ENCODE peak calls at places on chromosomes 3 and 15, in four cellular contexts. P is pancreas, G is tibial artery, X is left lung. Y is an unnamed sample. For H3K4me1, the result is how much of the 10 kb centered on the place peaks cover.

GRCh38 chr15:57306305-57306943 is 69.9 kb upstream of the CGNL1 start:
- DNase-seq in P (peak), G (peak), X (peak), Y (peak)

GRCh38 chr3:183914856-183915255 is 30.2 kb upstream of the PARL start:
- DNase-seq in P (no peak), G (no peak), X (no peak), Y (no peak)

GRCh38 chr3:29240248-29240647 is 40.6 kb upstream of the RBMS3 start:
- DNase-seq in P (no peak), G (no peak), X (no peak), Y (no peak)

GRCh38 chr15:88166330-88166993 is 90.1 kb downstream of the NTRK3 start:
- DNase-seq in P (no peak), G (no peak), X (no peak), Y (peak)

GRCh38 chr3:46901591-46902187 is 24.2 kb downstream of the PTH1R start:
- DNase-seq in P (no peak), G (peak), X (peak), Y (no peak)

GRCh38 chr15:101664303-101664913 is 12.2 kb upstream of the TM2D3 start:
- DNase-seq in P (no peak), G (no peak), X (no peak), Y (peak)

GRCh38 chr3:35198857-35199256 is 440.5 kb upstream of the ARPP21 start:
- DNase-seq in P (no peak), G (no peak), X (no peak), Y (no peak)

GRCh38 chr3:10437995-10438901 is 67.1 kb downstream of the ATP2B2 start:
- DNase-seq in P (no peak), G (no peak), X (no peak), Y (no peak)

GRCh38 chr15:28105224-28105791 is 6.2 kb upstream of the OCA2 start:
- DNase-seq in P (peak), G (no peak), X (no peak), Y (no peak)

GRCh38 chr3:5294360-5294759 is 106.9 kb downstream of the EDEM1 start:
- DNase-seq in P (no peak), G (no peak), X (no peak), Y (no peak)

GRCh38 chr15:41946970-41947369 is 25.4 kb downstream of the EHD4 start:
- DNase-seq in P (no peak), G (no peak), X (no peak), Y (no peak)

GRCh38 chr3:170768334-170768801 is 101.6 kb downstream of the RPL22L1 start:
- DNase-seq in P (no peak), G (no peak), X (no peak), Y (no peak)

GRCh38 chr3:189995129-189995528 is 125.6 kb downstream of the P3H2 start:
- DNase-seq in P (no peak), G (no peak), X (no peak), Y (no peak)

GRCh38 chr3:142618917-142619401 is 22.8 kb downstream of the PLS1 start:
- DNase-seq in P (no peak), G (no peak), X (no peak), Y (no peak)

GRCh38 chr3:191455257-191455952 is 5.6 kb upstream of the PYDC2 start:
- DNase-seq in P (no peak), G (no peak), X (no peak), Y (no peak)

GRCh38 chr3:53129344-53129743 is 891 bp downstream of the RFT1 start:
- DNase-seq in P (no peak), G (no peak), X (no peak), Y (no peak)

GRCh38 chr3:152718810-152719209 is 116.1 kb upstream of the P2RY1 start:
- DNase-seq in P (no peak), G (no peak), X (no peak), Y (no peak)

GRCh38 chr3:121481116-121481895 is 64.5 kb downstream of the POLQ start:
- DNase-seq in P (no peak), G (no peak), X (no peak), Y (no peak)

GRCh38 chr3:194617827-194618226 is 15.4 kb downstream of the TMEM44 start:
- DNase-seq in P (no peak), G (no peak), X (no peak), Y (no peak)

GRCh38 chr3:37183375-37183831 is 9.0 kb upstream of the LRRFIP2 start:
- DNase-seq in P (no peak), G (no peak), X (no peak), Y (no peak)

DNA sequence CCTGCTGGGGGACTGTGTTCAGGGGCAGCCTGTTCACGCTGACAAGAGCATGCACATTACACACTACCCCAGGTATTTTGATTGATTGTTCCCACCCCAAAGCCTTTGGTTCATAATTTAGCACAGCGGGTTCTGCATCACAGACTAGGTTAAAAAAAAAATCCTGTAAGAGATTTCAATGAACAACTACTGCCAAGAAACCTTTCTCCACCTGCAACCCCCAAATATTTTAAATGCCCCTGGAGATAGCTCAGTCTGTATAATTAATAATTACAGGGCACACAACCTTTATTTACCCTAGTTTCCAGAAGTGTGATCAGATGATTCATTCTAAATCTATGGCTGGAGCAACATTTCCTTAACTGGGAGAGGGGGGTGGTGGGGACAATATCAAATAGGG is 87.6 kb downstream of the NR2F2 start:
- DNase-seq in P (no peak), G (no peak), X (no peak), Y (no peak)
- H3K4me3 ChIP-seq in P (no peak), G (no peak), X (no peak), Y (no peak)

DNA sequence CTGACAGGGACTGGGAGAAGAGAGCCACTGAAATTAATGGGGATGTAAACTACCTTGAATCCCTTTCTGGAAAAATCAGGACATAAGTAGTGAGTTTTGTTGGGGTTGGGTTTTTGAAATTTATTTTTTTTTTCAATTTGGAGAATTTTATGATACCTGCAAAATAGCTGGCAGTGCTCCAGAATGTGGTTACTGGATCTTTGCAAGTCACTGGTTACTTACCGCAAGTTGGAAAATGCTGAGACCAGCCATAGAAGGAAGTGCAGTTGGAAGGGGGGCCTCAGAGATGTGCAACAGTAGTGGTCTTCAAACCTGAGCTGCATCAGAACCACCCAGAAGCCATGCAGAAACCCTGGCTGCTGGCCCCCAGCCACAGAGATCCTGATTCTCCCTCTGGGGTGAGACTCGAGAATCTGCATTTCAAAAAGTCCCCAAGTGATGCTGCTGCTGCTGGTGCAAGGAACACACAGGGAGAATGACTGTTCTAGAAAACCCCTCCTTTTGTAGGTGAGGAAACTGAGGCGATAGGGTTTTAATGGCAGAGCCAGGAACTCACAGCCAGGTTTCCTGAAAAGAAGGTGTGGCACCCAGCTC is 39.7 kb downstream of the SEMA5B start:
- DNase-seq in P (no peak), G (no peak), X (no peak), Y (no peak)
- H3K4me1 ChIP-seq in P (under half), G (under half), X (under half), Y (under half)

DNA sequence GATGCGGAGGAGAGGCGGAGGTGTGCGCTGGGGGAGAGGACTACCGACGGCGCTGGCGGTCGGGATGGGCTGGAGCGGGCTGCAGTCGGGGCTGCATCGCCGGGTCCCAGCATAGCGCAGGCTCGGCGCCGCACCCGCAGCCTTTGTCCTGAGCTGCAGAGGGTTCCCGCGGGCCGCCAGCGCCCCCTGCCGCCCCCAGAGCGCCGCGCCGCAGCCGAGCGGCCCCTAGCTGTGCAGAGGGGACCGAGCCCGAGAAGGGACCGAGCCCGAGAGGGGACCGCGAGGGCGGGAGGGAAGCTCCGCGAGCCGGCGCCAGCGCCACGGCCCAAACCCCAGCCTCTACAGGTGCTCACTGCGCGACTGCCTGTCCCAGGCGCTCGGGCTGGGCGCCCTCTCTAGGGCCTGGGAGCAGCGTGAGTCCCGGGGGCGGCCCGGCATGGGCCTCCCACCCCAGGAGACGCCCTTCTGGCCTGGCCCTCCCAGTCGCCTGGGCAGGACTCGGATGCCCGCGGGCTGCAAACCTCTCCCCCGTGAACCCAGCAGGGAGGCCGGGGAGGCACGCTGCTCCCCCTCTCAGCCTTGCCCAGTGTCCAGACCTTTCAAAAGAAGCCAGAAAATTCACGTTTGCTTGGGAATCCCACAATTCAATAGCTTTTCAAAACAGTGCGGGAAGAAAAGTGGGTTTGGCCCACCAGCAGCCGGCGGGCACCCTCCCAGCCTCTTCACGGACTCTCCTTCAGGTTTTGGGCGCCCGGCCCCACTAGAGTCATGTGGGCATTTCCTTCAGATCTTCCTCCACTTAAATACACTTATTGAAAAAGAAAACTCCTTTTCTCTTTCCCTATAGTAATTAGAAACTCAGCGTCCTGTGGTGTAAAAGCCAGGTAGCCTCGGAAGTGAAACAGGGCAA is 134.7 kb downstream of the TPRA1 start:
- DNase-seq in P (peak), G (peak), X (peak), Y (peak)
- H3K4me3 ChIP-seq in P (no peak), G (peak), X (peak), Y (no peak)

GRCh38 chr3:133841196-133841595 is 35.6 kb downstream of the SRPRB start:
- DNase-seq in P (no peak), G (no peak), X (no peak), Y (no peak)
- H3K4me1 ChIP-seq in P (under half), G (under half), X (under half), Y (under half)

DNA sequence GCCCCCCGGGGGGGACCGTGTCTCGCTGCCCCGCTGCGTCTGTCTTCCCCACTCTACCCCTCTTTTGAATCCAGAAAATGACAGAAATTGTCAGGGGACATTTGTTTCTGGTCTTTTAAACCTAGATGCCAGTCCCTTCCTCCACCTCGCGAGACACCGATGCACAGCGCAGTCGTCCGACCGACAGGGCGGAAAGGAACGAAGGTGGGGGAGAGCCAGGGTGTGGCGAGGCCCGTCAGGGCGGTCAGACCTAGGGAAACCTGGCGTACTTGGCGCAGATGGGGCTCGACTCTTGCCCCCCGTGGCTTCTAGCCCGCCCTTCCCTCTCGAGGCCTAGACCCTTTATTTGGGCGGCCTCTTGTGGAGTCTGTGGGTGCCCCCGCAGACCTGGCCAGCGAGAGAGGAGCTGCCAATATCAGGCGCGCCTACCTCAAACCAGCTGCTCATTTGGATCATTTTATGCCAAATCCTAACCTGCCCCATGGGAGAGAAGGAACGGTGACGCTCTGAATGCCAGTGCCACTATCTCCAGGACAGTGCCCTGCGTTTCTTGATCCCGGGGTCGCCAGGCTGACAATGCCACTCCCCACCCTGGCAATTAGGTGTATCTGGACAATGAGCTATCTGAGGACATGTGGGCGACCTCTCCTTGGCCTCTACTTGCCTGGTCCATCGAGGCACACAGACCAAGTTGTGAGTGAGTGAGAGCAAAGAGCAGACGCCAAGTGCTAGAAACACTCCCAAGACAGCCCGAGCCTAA is 500 bp upstream of the RAB6B start:
- DNase-seq in P (no peak), G (no peak), X (no peak), Y (no peak)
- H3K4me3 ChIP-seq in P (peak), G (peak), X (peak), Y (peak)

GRCh38 chr15:74543583-74543982 is 2.6 kb downstream of the ARID3B start:
- DNase-seq in P (no peak), G (no peak), X (no peak), Y (no peak)

GRCh38 chr15:74542192-74543042 is 1.4 kb downstream of the ARID3B start:
- DNase-seq in P (no peak), G (no peak), X (no peak), Y (no peak)

GRCh38 chr15:74541494-74542191 is 623 bp downstream of the ARID3B start:
- DNase-seq in P (peak), G (peak), X (peak), Y (peak)

GRCh38 chr15:74545061-74545460 is 4.0 kb downstream of the ARID3B start:
- DNase-seq in P (no peak), G (no peak), X (no peak), Y (no peak)

DNA sequence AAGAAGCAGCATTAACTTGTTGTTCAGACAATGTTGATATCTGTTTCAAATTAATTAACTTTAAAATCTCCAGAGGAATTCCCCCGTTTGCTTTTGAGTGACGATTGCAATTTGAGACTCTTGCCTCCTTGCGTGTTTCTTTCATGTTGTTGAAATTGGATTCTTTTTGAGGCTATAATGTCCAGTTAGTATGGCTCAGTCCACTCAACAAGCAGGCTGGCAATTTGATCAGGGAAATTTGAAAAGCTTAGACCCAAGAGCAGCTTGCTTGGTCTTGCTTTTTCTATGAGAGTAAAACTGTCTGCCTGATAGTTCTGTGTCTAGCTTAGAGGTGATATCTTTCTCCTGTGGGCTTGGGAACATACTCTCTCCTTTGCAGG is 2.0 kb downstream of the ARID3B start:
- DNase-seq in P (no peak), G (no peak), X (no peak), Y (no peak)
- H3K4me1 ChIP-seq in P (under half), G (under half), X (half or more), Y (under half)

DNA sequence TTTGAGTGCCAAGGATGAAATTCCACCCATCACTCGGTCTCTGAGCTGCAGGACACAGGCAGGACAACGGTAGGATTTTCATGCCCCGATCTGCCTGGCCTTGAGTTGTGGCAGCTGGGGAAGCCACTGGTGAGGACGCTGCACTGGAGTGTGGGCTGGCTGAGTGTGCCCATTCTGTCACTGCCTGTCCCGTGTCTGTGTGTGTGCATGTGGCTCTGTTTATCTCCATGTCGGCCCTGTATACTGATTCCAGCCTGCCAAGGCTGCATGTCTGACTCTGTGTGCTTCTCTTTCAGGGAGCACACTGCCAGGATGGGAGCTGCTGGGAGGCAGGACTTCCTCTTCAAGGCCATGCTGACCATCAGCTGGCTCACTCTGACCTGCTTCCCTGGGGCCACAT is 94.4 kb downstream of the CEMIP start:
- DNase-seq in P (no peak), G (no peak), X (no peak), Y (no peak)
- H3K4me3 ChIP-seq in P (no peak), G (no peak), X (no peak), Y (no peak)

GRCh38 chr3:148962513-148962912 is 28.8 kb upstream of the GYG1 start:
- DNase-seq in P (no peak), G (no peak), X (no peak), Y (no peak)
- H3K4me1 ChIP-seq in P (under half), G (under half), X (under half), Y (under half)

Y was measured in HAP-1.